ENCODE peak calls at places on chromosomes 13 and 19, in ten cellular contexts. J is hepatocyte; G is dorsolateral prefrontal cortex; D is mesendoderm; F is IMR-90; Z is CD8-positive, alpha-beta T cell; K is heart right ventricle; W is fibroblast of lung; T is Karpas-422; L is HepG2. E is an unnamed sample.

GRCh38 chr13:23749288-23749880 is 139.8 kb downstream of the MIPEP start:
- DNase-seq in J (no peak), G (no peak), D (no peak), F (no peak), Z (no peak), K (no peak), W (no peak), T (no peak), L (no peak), E (no peak)

GRCh38 chr19:4277051-4277700 is 1.9 kb upstream of the SHD start:
- DNase-seq in J (no peak), G (no peak), D (no peak), F (no peak), Z (no peak), K (no peak), W (no peak), T (peak), L (no peak), E (no peak)

GRCh38 chr19:6766357-6767080 is 716 bp downstream of the SH2D3A start:
- DNase-seq in J (no peak), G (no peak), D (peak), F (no peak), Z (no peak), K (no peak), W (no peak), T (no peak), L (no peak), E (no peak)

GRCh38 chr19:2274937-2275535 is 6.9 kb downstream of the PEAK3 start:
- DNase-seq in J (peak), G (peak), D (peak), F (peak), Z (peak), K (peak), W (peak), T (peak), L (peak), E (peak)

GRCh38 chr13:19862511-19863313 is 737 bp downstream of the ZMYM5 start:
- DNase-seq in J (peak), G (peak), D (peak), F (peak), Z (peak), K (peak), W (peak), T (peak), L (no peak), E (peak)

GRCh38 chr13:24178847-24179845 is 18.6 kb downstream of the SPATA13 start:
- DNase-seq in J (no peak), G (no peak), D (no peak), F (peak), Z (no peak), K (no peak), W (peak), T (no peak), L (no peak), E (no peak)

GRCh38 chr19:23822735-23823134 is 64.0 kb upstream of the ZNF681 start:
- DNase-seq in J (no peak), G (no peak), D (peak), F (no peak), Z (no peak), K (no peak), W (no peak), T (no peak), L (no peak), E (no peak)

GRCh38 chr13:98837896-98838295 is 85.4 kb upstream of the SLC15A1 start:
- DNase-seq in J (no peak), G (no peak), D (no peak), F (no peak), Z (no peak), K (no peak), W (no peak), T (no peak), L (no peak), E (no peak)

GRCh38 chr19:55485439-55486011 is 537 bp downstream of the NAT14 start:
- DNase-seq in J (no peak), G (no peak), D (peak), F (no peak), Z (no peak), K (no peak), W (no peak), T (peak), L (no peak), E (no peak)

GRCh38 chr19:58519087-58519354 is 589 bp downstream of the ZBTB45 start:
- DNase-seq in J (peak), G (no peak), D (peak), F (peak), Z (peak), K (peak), W (peak), T (peak), L (peak), E (peak)

GRCh38 chr19:29603308-29603707 is 2.8 kb upstream of the POP4 start:
- DNase-seq in J (no peak), G (no peak), D (peak), F (no peak), Z (no peak), K (no peak), W (no peak), T (no peak), L (no peak), E (no peak)

GRCh38 chr19:33052352-33052972 is 12.2 kb downstream of the RHPN2 start:
- DNase-seq in J (peak), G (no peak), D (no peak), F (peak), Z (no peak), K (no peak), W (peak), T (no peak), L (peak), E (no peak)

GRCh38 chr13:73040968-73041580 is 17.7 kb upstream of the KLF5 start:
- DNase-seq in J (peak), G (no peak), D (no peak), F (no peak), Z (no peak), K (no peak), W (no peak), T (no peak), L (peak), E (no peak)

GRCh38 chr13:51235186-51235585 is 13.0 kb downstream of the FAM124A start:
- DNase-seq in J (no peak), G (no peak), D (no peak), F (no peak), Z (no peak), K (no peak), W (no peak), T (no peak), L (no peak), E (no peak)

GRCh38 chr13:44219808-44220544 is 153.6 kb upstream of the SERP2 start:
- DNase-seq in J (no peak), G (no peak), D (no peak), F (peak), Z (no peak), K (no peak), W (peak), T (no peak), L (no peak), E (no peak)

GRCh38 chr19:1513492-1514294 is 874 bp upstream of the ADAMTSL5 start:
- DNase-seq in J (peak), G (no peak), D (peak), F (peak), Z (peak), K (no peak), W (peak), T (peak), L (no peak), E (no peak)

GRCh38 chr13:94702181-94703041 is 9.9 kb downstream of the SOX21 start:
- DNase-seq in J (no peak), G (no peak), D (no peak), F (no peak), Z (no peak), K (no peak), W (no peak), T (no peak), L (no peak), E (no peak)

GRCh38 chr19:18646535-18647370 is 9.9 kb downstream of the KLHL26 start:
- DNase-seq in J (no peak), G (no peak), D (no peak), F (no peak), Z (no peak), K (no peak), W (no peak), T (no peak), L (no peak), E (no peak)
- H3K27ac ChIP-seq in J (no peak), G (peak), D (no peak), F (no peak), Z (no peak), K (no peak), W (no peak), T (no peak), L (no peak), E (no peak)

DNA sequence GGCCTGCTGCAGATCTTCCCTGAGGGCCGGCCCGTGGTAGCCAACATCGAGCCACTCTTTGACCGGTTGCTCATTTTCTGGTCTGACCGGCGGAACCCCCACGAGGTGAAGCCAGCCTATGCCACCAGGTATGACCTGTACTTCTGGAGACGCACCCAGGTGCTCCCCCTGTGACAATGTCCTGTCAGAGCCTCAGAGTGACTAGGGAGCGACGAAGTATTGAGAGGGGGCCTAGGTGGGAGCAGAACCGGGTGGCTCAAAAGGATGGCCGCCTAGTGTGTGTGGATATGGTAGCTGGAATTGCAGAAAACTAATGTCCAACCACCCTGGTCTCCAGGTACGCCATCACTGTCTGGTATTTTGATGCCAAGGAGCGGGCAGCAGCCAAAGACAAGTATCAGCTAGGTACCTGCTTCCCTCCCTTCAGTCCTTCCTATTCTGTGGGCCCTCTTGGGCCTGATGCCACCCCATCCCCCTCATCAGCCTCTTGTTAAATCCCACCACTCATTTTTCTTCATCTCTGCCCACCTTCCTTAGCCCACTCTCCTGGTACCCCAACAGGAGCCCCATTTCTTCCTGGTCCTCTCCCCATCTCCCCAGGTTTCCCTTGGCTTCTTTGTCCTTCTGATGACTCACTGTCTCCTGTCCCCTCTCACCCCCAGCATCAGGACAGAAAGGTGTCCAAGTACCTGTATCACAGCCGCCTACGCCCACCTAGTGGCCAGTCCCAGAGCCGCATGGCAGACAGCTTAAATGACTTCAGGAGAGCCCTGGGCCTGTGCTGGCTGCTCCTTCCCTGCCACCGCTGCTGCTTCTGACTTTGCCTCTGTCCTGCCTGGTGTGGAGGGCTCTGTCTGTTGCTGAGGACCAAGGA is 8.4 kb downstream of the EGLN2 start:
- DNase-seq in J (peak), G (no peak), D (peak), F (no peak), Z (no peak), K (no peak), W (no peak), T (no peak), L (peak), E (no peak)
- H3K27ac ChIP-seq in J (peak), G (peak), D (no peak), F (no peak), Z (peak), K (no peak), W (peak), T (no peak), L (no peak), E (peak)

GRCh38 chr19:38433268-38433733 is at the start of gene RYR1:
- DNase-seq in J (peak), G (peak), D (peak), F (no peak), Z (no peak), K (peak), W (peak), T (peak), L (no peak), E (peak)
- H3K27ac ChIP-seq in J (no peak), G (no peak), D (no peak), F (no peak), Z (no peak), K (no peak), W (no peak), T (no peak), L (no peak), E (no peak)

DNA sequence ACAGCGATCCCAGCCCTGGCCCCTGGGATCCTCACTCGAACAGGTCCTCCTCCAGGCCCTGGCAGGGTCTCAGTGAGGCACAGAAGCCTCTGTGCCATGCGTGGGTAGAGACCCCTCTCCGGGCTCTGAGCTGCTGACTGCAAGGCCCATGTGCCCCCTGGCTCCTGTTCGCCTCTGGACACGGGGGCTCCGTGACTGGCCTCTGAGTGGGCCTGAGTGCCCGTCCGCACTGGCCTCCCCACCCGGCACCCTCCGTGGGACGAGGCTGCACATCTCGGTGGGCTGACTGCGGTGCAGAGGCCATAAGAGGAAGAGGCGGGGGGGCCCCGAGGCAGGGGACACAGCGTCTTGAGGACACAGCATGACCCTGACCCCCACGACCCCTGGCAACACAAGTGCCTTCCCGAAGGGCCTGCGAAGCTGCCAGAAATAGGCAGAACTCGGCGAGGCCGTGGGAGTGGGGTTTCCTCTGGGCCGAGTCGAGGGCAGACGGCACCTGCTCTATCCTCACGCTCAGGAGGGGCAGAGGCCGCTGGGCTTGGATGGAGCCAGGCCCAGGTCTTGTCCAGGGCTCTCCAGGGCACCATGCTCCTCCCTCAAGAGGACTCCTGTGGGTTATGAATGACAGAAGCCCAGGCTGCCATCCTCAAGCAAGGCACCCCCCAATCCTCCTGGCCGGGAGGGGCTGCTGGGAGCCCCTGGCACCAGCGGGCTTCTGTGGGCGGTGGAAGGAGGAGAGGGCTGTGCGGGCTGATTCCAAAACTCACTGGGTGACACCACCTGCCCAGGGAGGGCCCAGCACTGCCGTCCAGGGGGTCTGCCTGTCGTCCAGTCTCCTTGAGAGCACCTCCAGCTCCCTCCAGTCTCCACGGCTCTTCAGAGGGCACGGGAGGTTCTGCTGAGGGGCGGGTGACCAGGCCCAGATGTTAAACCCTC is 52.6 kb downstream of the RASA3 start:
- DNase-seq in J (no peak), G (peak), D (no peak), F (no peak), Z (no peak), K (no peak), W (no peak), T (no peak), L (no peak), E (no peak)
- H3K27ac ChIP-seq in J (no peak), G (no peak), D (no peak), F (no peak), Z (no peak), K (no peak), W (no peak), T (no peak), L (no peak), E (no peak)

GRCh38 chr13:47679391-47679790 is 321.7 kb downstream of the SUCLA2 start:
- DNase-seq in J (peak), G (no peak), D (no peak), F (peak), Z (no peak), K (no peak), W (peak), T (no peak), L (no peak), E (no peak)
- H3K27ac ChIP-seq in J (peak), G (no peak), D (no peak), F (no peak), Z (no peak), K (no peak), W (no peak), T (no peak), L (no peak), E (no peak)